ENCODE peak calls at places on chromosomes 6 and 20, in six cellular contexts. N is IMR-90, K is astrocyte of the cerebellum, H is breast epithelium, Q is choroid plexus epithelial cell, F is GM06990. P is an unnamed sample.

GRCh38 chr20:47070176-47070575 is 175.5 kb downstream of the EYA2 start:
- DNase-seq in N (peak; percentile 72), Q (peak; percentile 63), K (no peak), F (no peak), H (no peak), P (no peak)

GRCh38 chr6:84442241-84442640 is 214.8 kb upstream of the CEP162 start:
- DNase-seq in K (no peak), H (no peak), F (no peak), Q (no peak), N (no peak), P (no peak)

GRCh38 chr20:32898721-32899120 is 40.0 kb downstream of the EFCAB8 start:
- DNase-seq in N (peak; percentile 56), K (no peak), Q (peak; percentile 65), F (no peak), H (no peak), P (peak; percentile 85)

GRCh38 chr20:44742304-44743079 is 3.2 kb upstream of the KCNK15 start:
- DNase-seq in H (no peak), K (no peak), N (no peak), Q (no peak), F (no peak), P (no peak)

GRCh38 chr6:31791324-31792089 is 4.0 kb downstream of the VARS1 start:
- DNase-seq in H (no peak), K (no peak), Q (peak; percentile 66), F (no peak), N (peak; percentile 39), P (peak; percentile 23)

GRCh38 chr20:40390654-40391053 is 298.4 kb downstream of the MAFB start:
- DNase-seq in K (no peak), Q (no peak), H (no peak), F (no peak), N (no peak), P (no peak)

GRCh38 chr6:68572525-68572924 is 62.6 kb upstream of the ADGRB3 start:
- DNase-seq in H (no peak), N (no peak), Q (peak; percentile 43), F (no peak), K (peak; percentile 9), P (no peak)

GRCh38 chr6:160940197-160940596 is 51.4 kb upstream of the MAP3K4 start:
- DNase-seq in N (no peak), H (no peak), F (no peak), K (no peak), Q (no peak), P (no peak)

GRCh38 chr6:39847216-39847615 is 55.0 kb downstream of the DAAM2 start:
- DNase-seq in K (no peak), H (no peak), F (no peak), Q (peak; percentile 30), N (no peak), P (no peak)

GRCh38 chr20:62453186-62453808 is 22.5 kb downstream of the GATA5 start:
- DNase-seq in Q (no peak), N (no peak), F (no peak), K (no peak), H (no peak), P (no peak)

GRCh38 chr20:20710847-20711315 is 1.6 kb downstream of the RALGAPA2 start:
- DNase-seq in N (no peak), F (no peak), K (peak; percentile 36), H (peak; percentile 22), Q (no peak), P (no peak)

GRCh38 chr6:116229287-116229913 is 24.5 kb downstream of the TSPYL4 start:
- DNase-seq in N (peak; percentile 91), Q (peak; percentile 97), F (no peak), K (peak; percentile 94), H (peak; percentile 22), P (peak; percentile 99)

GRCh38 chr20:64241061-64241460 is 14.5 kb upstream of the PCMTD2 start:
- DNase-seq in K (no peak), N (no peak), Q (no peak), F (no peak), H (no peak), P (no peak)

DNA sequence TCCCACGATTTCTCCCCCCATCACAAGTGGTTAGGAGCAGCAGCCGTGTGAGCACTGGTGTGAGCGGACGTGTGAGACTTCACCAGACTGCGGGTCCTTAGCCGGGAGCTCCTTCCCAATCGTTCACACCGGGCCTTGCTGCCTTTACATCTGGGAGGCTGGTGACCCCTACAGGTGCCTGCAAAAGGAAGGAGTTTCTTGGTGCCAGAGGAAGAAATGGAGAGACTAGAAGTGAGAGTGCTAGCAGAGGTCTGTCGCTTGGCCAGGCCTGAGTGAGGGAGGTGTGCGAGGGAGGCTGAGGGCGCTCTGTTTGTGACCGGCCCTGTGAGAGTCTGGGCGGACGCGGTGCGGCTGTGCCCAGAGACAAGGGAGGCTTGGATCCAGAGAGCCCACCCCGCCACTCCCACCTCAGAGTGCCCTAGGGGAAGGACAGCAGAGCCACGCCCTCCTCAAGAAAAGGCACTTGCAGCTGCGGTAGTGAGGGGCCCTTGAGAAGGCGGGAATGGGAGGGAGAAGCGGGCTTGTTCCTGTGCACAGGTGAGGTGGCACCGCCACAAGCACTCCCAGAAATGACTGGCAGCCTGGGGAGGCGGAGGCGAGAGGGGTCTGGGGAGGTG is 10.0 kb upstream of the ARMC2 start:
- DNase-seq in K (no peak), N (peak; percentile 6), H (no peak), Q (peak; percentile 45), F (no peak), P (no peak)
- TF ChIP-seq CTCF in K (peak; percentile 53), N (peak; percentile 24), H (no peak), Q (peak; percentile 42), F (no peak), P (peak; percentile 8)

GRCh38 chr6:147382945-147383554 is 125.4 kb upstream of the SAMD5 start:
- DNase-seq in H (no peak), N (peak; percentile 41), Q (peak; percentile 76), F (no peak), K (peak; percentile 28), P (peak; percentile 53)
- TF ChIP-seq CTCF in H (peak; percentile 23), N (peak; percentile 53), Q (peak; percentile 58), F (no peak), K (peak; percentile 40), P (peak; percentile 90)

GRCh38 chr6:158143700-158144099 is 24.4 kb downstream of the SERAC1 start:
- DNase-seq in H (no peak), Q (peak; percentile 56), K (no peak), F (no peak), N (peak; percentile 7), P (no peak)
- TF ChIP-seq CTCF in H (no peak), Q (peak; percentile 56), K (peak; percentile 19), F (peak; percentile 56), N (peak; percentile 27), P (peak; percentile 50)

DNA sequence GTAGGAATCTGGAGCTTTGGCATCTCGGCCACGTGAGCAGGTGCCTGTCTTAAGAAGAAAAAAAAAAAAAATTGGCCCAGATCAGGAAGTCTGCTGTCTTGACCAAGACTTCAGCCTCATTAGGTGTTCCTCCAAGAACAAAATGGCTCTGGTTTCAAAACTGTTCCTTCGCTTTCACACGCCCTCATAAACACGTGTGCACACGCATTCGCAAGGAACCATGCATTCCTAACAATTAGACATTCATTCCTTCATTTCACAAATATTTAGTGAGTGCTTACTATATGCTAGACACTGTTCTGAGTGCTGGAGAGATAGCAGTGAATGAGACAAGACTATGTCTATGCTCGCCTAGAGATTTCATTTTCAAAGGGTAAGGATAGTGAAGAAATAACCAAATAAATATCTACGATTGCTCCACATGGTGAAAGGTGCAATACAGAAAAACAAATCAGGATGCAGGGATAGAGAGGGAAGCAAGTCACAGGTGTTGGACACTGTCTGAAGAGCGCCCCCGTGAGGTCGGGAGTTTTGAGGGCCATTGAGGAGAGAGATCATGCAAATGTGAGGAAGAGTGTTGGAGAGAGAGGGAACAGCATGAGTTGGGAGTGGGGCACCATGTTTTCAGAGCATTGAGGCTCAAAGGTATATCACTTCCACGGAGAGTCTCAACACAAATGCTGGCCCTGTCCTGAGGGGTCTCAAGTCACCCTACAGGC is 53.3 kb downstream of the CCDC170 start:
- DNase-seq in K (no peak), F (no peak), Q (no peak), H (no peak), N (no peak), P (no peak)
- TF ChIP-seq CTCF in K (no peak), F (peak; percentile 26), Q (peak; percentile 6), H (no peak), N (no peak), P (peak; percentile 26)

GRCh38 chr20:43187476-43188233 is 2.1 kb downstream of the PTPRT start:
- DNase-seq in N (peak; percentile 44), H (peak; percentile 74), K (peak; percentile 22), Q (peak; percentile 76), F (peak; percentile 71), P (peak; percentile 52)
- TF ChIP-seq CTCF in N (peak; percentile 92), H (peak; percentile 87), K (peak; percentile 87), Q (peak; percentile 96), F (peak; percentile 90), P (peak; percentile 98)

GRCh38 chr6:92810913-92811312 is 608.4 kb downstream of the EPHA7 start:
- DNase-seq in Q (peak; percentile 65), F (peak; percentile 0), N (peak; percentile 27), H (no peak), K (peak; percentile 28), P (no peak)
- TF ChIP-seq CTCF in Q (peak; percentile 86), F (peak; percentile 75), N (peak; percentile 42), H (peak; percentile 17), K (peak; percentile 79), P (peak; percentile 50)

DNA sequence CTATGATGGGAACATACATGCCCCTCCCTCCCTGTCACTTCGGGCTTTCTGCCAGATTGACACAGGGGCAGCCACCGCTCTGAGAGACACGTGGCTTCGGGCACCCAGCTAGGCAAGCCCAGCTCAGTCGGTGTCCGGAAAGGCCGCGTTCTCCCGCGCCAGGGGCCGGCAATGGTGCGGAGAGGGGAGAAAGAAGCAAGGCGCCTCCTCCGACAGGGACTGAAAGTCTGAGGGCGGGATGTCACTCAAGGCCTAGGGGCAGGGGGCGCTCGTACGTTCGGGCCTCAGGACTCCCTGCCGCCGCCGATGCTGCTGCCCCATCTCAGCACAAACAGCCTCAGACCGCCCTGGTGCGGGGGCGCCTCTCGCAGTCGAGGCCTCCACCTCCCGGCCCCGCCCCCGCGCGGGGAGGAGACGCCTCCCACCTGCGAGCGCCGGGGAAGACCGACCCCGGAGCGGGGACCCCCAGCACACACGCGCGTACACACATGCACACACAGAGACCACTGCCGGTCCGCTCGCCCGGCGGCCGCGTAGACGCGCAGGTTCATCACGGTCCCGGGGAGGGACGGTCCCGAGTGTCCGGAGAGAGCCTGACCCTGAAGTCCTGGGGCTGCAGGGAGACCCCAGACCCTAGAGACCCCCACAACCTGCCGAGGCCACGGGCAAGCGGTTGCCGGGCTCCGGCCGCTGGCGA is 1.9 kb downstream of the GRM4 start:
- DNase-seq in H (no peak), K (no peak), F (no peak), Q (no peak), N (no peak), P (no peak)
- TF ChIP-seq CTCF in H (no peak), K (peak; percentile 12), F (peak; percentile 13), Q (peak; percentile 13), N (no peak), P (peak; percentile 38)

DNA sequence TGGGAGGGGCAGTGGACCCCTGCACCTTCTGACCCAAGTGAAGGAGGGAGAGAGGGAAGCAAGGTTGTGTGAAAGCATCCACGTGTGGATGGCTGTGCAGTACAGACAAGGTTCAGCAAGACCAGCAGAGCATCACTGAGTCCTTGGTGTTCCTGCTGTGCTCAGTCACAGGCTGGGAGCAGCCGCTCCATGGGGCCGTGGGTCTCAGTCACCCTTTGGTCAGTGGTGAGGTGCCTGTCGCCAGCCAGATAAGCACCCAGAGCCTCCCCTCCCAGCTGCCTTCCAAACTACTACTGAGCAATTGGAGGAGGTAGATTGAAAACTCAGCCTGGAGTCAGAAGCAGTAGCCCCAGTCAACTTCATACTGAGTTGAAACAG is 218.9 kb downstream of the SLC24A3 start:
- DNase-seq in Q (no peak), F (no peak), N (no peak), H (no peak), K (no peak), P (no peak)
- TF ChIP-seq CTCF in Q (no peak), F (no peak), N (no peak), H (no peak), K (no peak), P (no peak)

P was measured in HFFc6.